ENCODE peak calls at places on chromosome 4, in ten cellular contexts. One of them, this sample, is unnamed.

GRCh38 chr4:188037003-188037713 is 41.6 kb downstream of the ZFP42 start:
- DNase-seq in fibroblast of lung: no peak
- DNase-seq in CD4-positive, alpha-beta T cell: no peak
- DNase-seq in spleen: no peak
- DNase-seq in H9: no peak
- DNase-seq in cardiac muscle cell: no peak
- DNase-seq in CD8-positive, alpha-beta T cell: no peak
- DNase-seq in kidney: no peak
- DNase-seq in breast epithelium: no peak
- DNase-seq in brain microvascular endothelial cell: peak
- DNase-seq in this sample: no peak

GRCh38 chr4:98516042-98516440 is 142.4 kb downstream of the TSPAN5 start:
- DNase-seq in fibroblast of lung: peak
- DNase-seq in CD4-positive, alpha-beta T cell: no peak
- DNase-seq in spleen: no peak
- DNase-seq in H9: no peak
- DNase-seq in cardiac muscle cell: no peak
- DNase-seq in CD8-positive, alpha-beta T cell: no peak
- DNase-seq in kidney: no peak
- DNase-seq in breast epithelium: no peak
- DNase-seq in brain microvascular endothelial cell: peak
- DNase-seq in this sample: no peak

GRCh38 chr4:67593741-67594175 is 35.2 kb downstream of the STAP1 start:
- DNase-seq in fibroblast of lung: peak
- DNase-seq in CD4-positive, alpha-beta T cell: no peak
- DNase-seq in spleen: no peak
- DNase-seq in H9: no peak
- DNase-seq in cardiac muscle cell: no peak
- DNase-seq in CD8-positive, alpha-beta T cell: no peak
- DNase-seq in kidney: no peak
- DNase-seq in breast epithelium: no peak
- DNase-seq in brain microvascular endothelial cell: peak
- DNase-seq in this sample: no peak

GRCh38 chr4:67896421-67897065 is 12.7 kb upstream of the TMPRSS11D start:
- DNase-seq in fibroblast of lung: no peak
- DNase-seq in CD4-positive, alpha-beta T cell: no peak
- DNase-seq in spleen: peak
- DNase-seq in H9: no peak
- DNase-seq in cardiac muscle cell: no peak
- DNase-seq in CD8-positive, alpha-beta T cell: no peak
- DNase-seq in kidney: no peak
- DNase-seq in breast epithelium: no peak
- DNase-seq in brain microvascular endothelial cell: no peak
- DNase-seq in this sample: no peak

GRCh38 chr4:162683659-162684370 is 482.9 kb downstream of the NAF1 start:
- DNase-seq in fibroblast of lung: peak
- DNase-seq in CD4-positive, alpha-beta T cell: no peak
- DNase-seq in spleen: no peak
- DNase-seq in H9: no peak
- DNase-seq in cardiac muscle cell: no peak
- DNase-seq in CD8-positive, alpha-beta T cell: no peak
- DNase-seq in kidney: no peak
- DNase-seq in breast epithelium: no peak
- DNase-seq in brain microvascular endothelial cell: peak
- DNase-seq in this sample: no peak

GRCh38 chr4:56607926-56608325 is 73.2 kb downstream of the HOPX start:
- DNase-seq in fibroblast of lung: no peak
- DNase-seq in CD4-positive, alpha-beta T cell: no peak
- DNase-seq in spleen: no peak
- DNase-seq in H9: no peak
- DNase-seq in cardiac muscle cell: no peak
- DNase-seq in CD8-positive, alpha-beta T cell: no peak
- DNase-seq in kidney: no peak
- DNase-seq in breast epithelium: no peak
- DNase-seq in brain microvascular endothelial cell: no peak
- DNase-seq in this sample: no peak

GRCh38 chr4:94758700-94759399 is 1.1 kb downstream of the BMPR1B start:
- DNase-seq in fibroblast of lung: peak
- DNase-seq in CD4-positive, alpha-beta T cell: no peak
- DNase-seq in spleen: no peak
- DNase-seq in H9: peak
- DNase-seq in cardiac muscle cell: peak
- DNase-seq in CD8-positive, alpha-beta T cell: no peak
- DNase-seq in kidney: no peak
- DNase-seq in breast epithelium: no peak
- DNase-seq in brain microvascular endothelial cell: peak
- DNase-seq in this sample: no peak

GRCh38 chr4:113094802-113095201 is 45.3 kb downstream of the ANK2 start:
- DNase-seq in fibroblast of lung: peak
- DNase-seq in CD4-positive, alpha-beta T cell: no peak
- DNase-seq in spleen: no peak
- DNase-seq in H9: no peak
- DNase-seq in cardiac muscle cell: no peak
- DNase-seq in CD8-positive, alpha-beta T cell: no peak
- DNase-seq in kidney: no peak
- DNase-seq in breast epithelium: no peak
- DNase-seq in brain microvascular endothelial cell: no peak
- DNase-seq in this sample: no peak

GRCh38 chr4:113292371-113293042 is 243.1 kb downstream of the ANK2 start:
- DNase-seq in fibroblast of lung: peak
- DNase-seq in CD4-positive, alpha-beta T cell: no peak
- DNase-seq in spleen: no peak
- DNase-seq in H9: peak
- DNase-seq in cardiac muscle cell: peak
- DNase-seq in CD8-positive, alpha-beta T cell: no peak
- DNase-seq in kidney: peak
- DNase-seq in breast epithelium: no peak
- DNase-seq in brain microvascular endothelial cell: no peak
- DNase-seq in this sample: peak

GRCh38 chr4:106444557-106444956 is 76.0 kb upstream of the GIMD1 start:
- DNase-seq in fibroblast of lung: peak
- DNase-seq in CD4-positive, alpha-beta T cell: no peak
- DNase-seq in spleen: no peak
- DNase-seq in H9: no peak
- DNase-seq in cardiac muscle cell: no peak
- DNase-seq in CD8-positive, alpha-beta T cell: no peak
- DNase-seq in kidney: no peak
- DNase-seq in breast epithelium: no peak
- DNase-seq in brain microvascular endothelial cell: peak
- DNase-seq in this sample: no peak

GRCh38 chr4:94766856-94767255 is 9.1 kb downstream of the BMPR1B start:
- DNase-seq in fibroblast of lung: peak
- DNase-seq in CD4-positive, alpha-beta T cell: no peak
- DNase-seq in spleen: no peak
- DNase-seq in H9: no peak
- DNase-seq in cardiac muscle cell: no peak
- DNase-seq in CD8-positive, alpha-beta T cell: no peak
- DNase-seq in kidney: no peak
- DNase-seq in breast epithelium: no peak
- DNase-seq in brain microvascular endothelial cell: peak
- DNase-seq in this sample: no peak

GRCh38 chr4:16897991-16898827 is at the start of gene LDB2:
- DNase-seq in fibroblast of lung: peak
- DNase-seq in CD4-positive, alpha-beta T cell: no peak
- DNase-seq in spleen: no peak
- DNase-seq in H9: peak
- DNase-seq in cardiac muscle cell: peak
- DNase-seq in CD8-positive, alpha-beta T cell: no peak
- DNase-seq in kidney: peak
- DNase-seq in breast epithelium: peak
- DNase-seq in brain microvascular endothelial cell: peak
- DNase-seq in this sample: peak

GRCh38 chr4:173448103-173448502 is 49.2 kb upstream of the SCRG1 start:
- DNase-seq in fibroblast of lung: peak
- DNase-seq in CD4-positive, alpha-beta T cell: no peak
- DNase-seq in spleen: no peak
- DNase-seq in H9: no peak
- DNase-seq in cardiac muscle cell: no peak
- DNase-seq in CD8-positive, alpha-beta T cell: no peak
- DNase-seq in kidney: no peak
- DNase-seq in breast epithelium: no peak
- DNase-seq in brain microvascular endothelial cell: no peak
- DNase-seq in this sample: peak

GRCh38 chr4:140243345-140243753 is 89.4 kb upstream of the MAML3 start:
- DNase-seq in fibroblast of lung: no peak
- DNase-seq in CD4-positive, alpha-beta T cell: no peak
- DNase-seq in spleen: peak
- DNase-seq in H9: no peak
- DNase-seq in cardiac muscle cell: peak
- DNase-seq in CD8-positive, alpha-beta T cell: no peak
- DNase-seq in kidney: no peak
- DNase-seq in breast epithelium: peak
- DNase-seq in brain microvascular endothelial cell: no peak
- DNase-seq in this sample: no peak

GRCh38 chr4:41655177-41655576 is 93.3 kb downstream of the PHOX2B start:
- DNase-seq in fibroblast of lung: peak
- DNase-seq in CD4-positive, alpha-beta T cell: no peak
- DNase-seq in spleen: no peak
- DNase-seq in H9: no peak
- DNase-seq in cardiac muscle cell: no peak
- DNase-seq in CD8-positive, alpha-beta T cell: no peak
- DNase-seq in kidney: no peak
- DNase-seq in breast epithelium: no peak
- DNase-seq in brain microvascular endothelial cell: no peak
- DNase-seq in this sample: no peak

GRCh38 chr4:134139188-134139587 is 62.4 kb downstream of the PABPC4L start:
- DNase-seq in fibroblast of lung: no peak
- DNase-seq in CD4-positive, alpha-beta T cell: no peak
- DNase-seq in spleen: no peak
- DNase-seq in H9: no peak
- DNase-seq in cardiac muscle cell: no peak
- DNase-seq in CD8-positive, alpha-beta T cell: no peak
- DNase-seq in kidney: no peak
- DNase-seq in breast epithelium: no peak
- DNase-seq in brain microvascular endothelial cell: no peak
- DNase-seq in this sample: no peak

GRCh38 chr4:163484906-163485305 is 9.6 kb upstream of the TMA16 start:
- DNase-seq in fibroblast of lung: peak
- DNase-seq in CD4-positive, alpha-beta T cell: peak
- DNase-seq in spleen: no peak
- DNase-seq in H9: peak
- DNase-seq in cardiac muscle cell: peak
- DNase-seq in CD8-positive, alpha-beta T cell: peak
- DNase-seq in kidney: no peak
- DNase-seq in breast epithelium: no peak
- DNase-seq in brain microvascular endothelial cell: peak
- DNase-seq in this sample: no peak

GRCh38 chr4:1154523-1155182 is 17.7 kb downstream of the SPON2 start:
- DNase-seq in fibroblast of lung: peak
- DNase-seq in CD4-positive, alpha-beta T cell: no peak
- DNase-seq in spleen: no peak
- DNase-seq in H9: no peak
- DNase-seq in cardiac muscle cell: no peak
- DNase-seq in CD8-positive, alpha-beta T cell: no peak
- DNase-seq in kidney: no peak
- DNase-seq in breast epithelium: no peak
- DNase-seq in brain microvascular endothelial cell: peak
- DNase-seq in this sample: peak

GRCh38 chr4:150178161-150178560 is 99.9 kb downstream of the DCLK2 start:
- DNase-seq in fibroblast of lung: peak
- DNase-seq in CD4-positive, alpha-beta T cell: no peak
- DNase-seq in spleen: no peak
- DNase-seq in H9: no peak
- DNase-seq in cardiac muscle cell: no peak
- DNase-seq in CD8-positive, alpha-beta T cell: no peak
- DNase-seq in kidney: no peak
- DNase-seq in breast epithelium: no peak
- DNase-seq in brain microvascular endothelial cell: peak
- DNase-seq in this sample: no peak
- H3K27ac ChIP-seq in fibroblast of lung: no peak
- H3K27ac ChIP-seq in CD4-positive, alpha-beta T cell: no peak
- H3K27ac ChIP-seq in spleen: no peak
- H3K27ac ChIP-seq in H9: no peak
- H3K27ac ChIP-seq in cardiac muscle cell: no peak
- H3K27ac ChIP-seq in CD8-positive, alpha-beta T cell: no peak
- H3K27ac ChIP-seq in kidney: no peak
- H3K27ac ChIP-seq in breast epithelium: no peak
- H3K27ac ChIP-seq in brain microvascular endothelial cell: no peak
- H3K27ac ChIP-seq in this sample: no peak

DNA sequence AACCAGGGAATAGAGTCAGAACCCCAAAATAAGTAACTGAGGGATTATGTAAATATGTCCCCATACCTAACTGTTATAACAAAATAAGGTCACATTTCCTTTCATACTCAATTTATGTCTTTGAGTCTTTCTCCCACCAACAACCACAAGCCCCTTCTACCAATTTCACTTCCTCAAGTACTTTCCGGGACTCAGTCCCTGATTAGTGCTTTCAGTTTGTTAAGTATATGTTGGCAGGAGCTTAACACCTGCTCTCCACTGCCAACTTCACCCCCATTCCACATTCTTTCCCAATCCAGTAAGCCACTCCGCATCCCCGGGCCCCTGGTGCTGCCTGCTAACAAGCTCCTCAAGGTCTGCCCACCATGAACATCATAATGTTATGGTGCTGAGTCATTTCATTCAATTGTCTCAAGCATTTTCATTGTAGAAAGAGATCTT is 71.3 kb upstream of the SPRY1 start:
- DNase-seq in fibroblast of lung: peak
- DNase-seq in CD4-positive, alpha-beta T cell: no peak
- DNase-seq in spleen: no peak
- DNase-seq in H9: no peak
- DNase-seq in cardiac muscle cell: no peak
- DNase-seq in CD8-positive, alpha-beta T cell: no peak
- DNase-seq in kidney: no peak
- DNase-seq in breast epithelium: no peak
- DNase-seq in brain microvascular endothelial cell: no peak
- DNase-seq in this sample: no peak
- H3K27ac ChIP-seq in fibroblast of lung: no peak
- H3K27ac ChIP-seq in CD4-positive, alpha-beta T cell: no peak
- H3K27ac ChIP-seq in spleen: peak
- H3K27ac ChIP-seq in H9: no peak
- H3K27ac ChIP-seq in cardiac muscle cell: no peak
- H3K27ac ChIP-seq in CD8-positive, alpha-beta T cell: no peak
- H3K27ac ChIP-seq in kidney: no peak
- H3K27ac ChIP-seq in breast epithelium: no peak
- H3K27ac ChIP-seq in brain microvascular endothelial cell: no peak
- H3K27ac ChIP-seq in this sample: no peak

DNA sequence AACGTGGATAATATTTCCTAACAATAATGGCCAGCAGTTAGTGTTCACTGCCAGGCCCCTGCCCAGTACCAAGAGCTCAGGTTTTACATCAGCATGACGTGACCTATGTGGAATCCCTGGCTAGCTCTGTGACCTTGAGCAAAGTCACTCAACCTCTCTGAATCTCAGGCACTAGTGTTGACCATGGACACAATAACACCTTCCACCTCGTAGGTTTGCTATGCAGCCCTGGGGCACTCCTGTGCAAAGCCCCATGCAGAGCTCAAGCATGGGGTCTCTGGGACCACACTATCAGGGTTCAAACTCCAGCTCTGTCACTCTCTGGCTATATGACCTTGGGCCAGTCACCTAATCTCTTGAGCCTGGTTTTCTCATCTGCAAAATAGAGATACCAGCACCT is 38.7 kb upstream of the MSX1 start:
- DNase-seq in fibroblast of lung: no peak
- DNase-seq in CD4-positive, alpha-beta T cell: no peak
- DNase-seq in spleen: no peak
- DNase-seq in H9: no peak
- DNase-seq in cardiac muscle cell: no peak
- DNase-seq in CD8-positive, alpha-beta T cell: no peak
- DNase-seq in kidney: no peak
- DNase-seq in breast epithelium: no peak
- DNase-seq in brain microvascular endothelial cell: no peak
- DNase-seq in this sample: no peak
- H3K27ac ChIP-seq in fibroblast of lung: no peak
- H3K27ac ChIP-seq in CD4-positive, alpha-beta T cell: no peak
- H3K27ac ChIP-seq in spleen: no peak
- H3K27ac ChIP-seq in H9: no peak
- H3K27ac ChIP-seq in cardiac muscle cell: no peak
- H3K27ac ChIP-seq in CD8-positive, alpha-beta T cell: no peak
- H3K27ac ChIP-seq in kidney: no peak
- H3K27ac ChIP-seq in breast epithelium: no peak
- H3K27ac ChIP-seq in brain microvascular endothelial cell: no peak
- H3K27ac ChIP-seq in this sample: peak

GRCh38 chr4:156999175-156999517 is 27.5 kb upstream of the PDGFC start:
- DNase-seq in fibroblast of lung: peak
- DNase-seq in CD4-positive, alpha-beta T cell: no peak
- DNase-seq in spleen: no peak
- DNase-seq in H9: peak
- DNase-seq in cardiac muscle cell: peak
- DNase-seq in CD8-positive, alpha-beta T cell: no peak
- DNase-seq in kidney: no peak
- DNase-seq in breast epithelium: peak
- DNase-seq in brain microvascular endothelial cell: peak
- DNase-seq in this sample: no peak
- H3K27ac ChIP-seq in fibroblast of lung: peak
- H3K27ac ChIP-seq in CD4-positive, alpha-beta T cell: no peak
- H3K27ac ChIP-seq in spleen: no peak
- H3K27ac ChIP-seq in H9: peak
- H3K27ac ChIP-seq in cardiac muscle cell: no peak
- H3K27ac ChIP-seq in CD8-positive, alpha-beta T cell: no peak
- H3K27ac ChIP-seq in kidney: no peak
- H3K27ac ChIP-seq in breast epithelium: peak
- H3K27ac ChIP-seq in brain microvascular endothelial cell: peak
- H3K27ac ChIP-seq in this sample: no peak

This sample was measured in dorsolateral prefrontal cortex.